ENCODE peak calls at places on chromosomes 16 and 17, in six cellular contexts. C is lower lobe of right lung, G is aorta, Y is upper lobe of right lung, U is neural progenitor cell, D is Karpas-422. X is an unnamed sample.

GRCh38 chr17:69728816-69729215 is 314.3 kb downstream of the MAP2K6 start:
- DNase-seq in Y (no peak), U (no peak), G (no peak), D (no peak), C (no peak), X (peak; percentile 46)

GRCh38 chr16:26665166-26665939 is 401.4 kb upstream of the C16orf82 start:
- DNase-seq in G (no peak), U (no peak), Y (no peak), D (peak; percentile 63), C (no peak), X (no peak)

GRCh38 chr17:50807014-50807413 is 28.4 kb upstream of the WFIKKN2 start:
- DNase-seq in Y (no peak), C (no peak), D (no peak), G (no peak), U (no peak), X (no peak)

GRCh38 chr16:84284168-84284722 is 10.4 kb upstream of the WFDC1 start:
- DNase-seq in D (no peak), U (peak; percentile 61), G (no peak), C (peak; percentile 59), Y (peak; percentile 73), X (no peak)

GRCh38 chr17:60845012-60845411 is 167.4 kb downstream of the BCAS3 start:
- DNase-seq in U (no peak), C (no peak), G (no peak), Y (no peak), D (no peak), X (no peak)

GRCh38 chr17:78294776-78295175 is 63.3 kb downstream of the TMEM235 start:
- DNase-seq in G (no peak), D (no peak), Y (no peak), U (no peak), C (no peak), X (peak; percentile 40)

GRCh38 chr16:16038950-16039349 is 89.5 kb downstream of the ABCC1 start:
- DNase-seq in G (no peak), C (no peak), U (no peak), Y (no peak), D (no peak), X (no peak)

GRCh38 chr16:50789757-50790156 is 47.9 kb downstream of the CYLD start:
- DNase-seq in Y (no peak), D (no peak), C (no peak), U (no peak), G (no peak), X (no peak)

GRCh38 chr17:60395508-60396065 is 3.7 kb upstream of the USP32 start:
- DNase-seq in G (no peak), Y (no peak), D (no peak), C (no peak), U (no peak), X (no peak)

GRCh38 chr17:55601874-55602364 is 90.7 kb upstream of the SMIM36 start:
- DNase-seq in Y (no peak), U (peak; percentile 81), C (no peak), G (no peak), D (peak; percentile 83), X (no peak)

GRCh38 chr16:66588981-66589713 is 9.9 kb downstream of the CMTM2 start:
- DNase-seq in G (no peak), U (peak; percentile 50), D (peak; percentile 89), C (peak; percentile 77), Y (peak; percentile 82), X (no peak)

GRCh38 chr16:27237229-27238015 is 31.1 kb downstream of the NSMCE1 start:
- DNase-seq in Y (peak; percentile 68), D (no peak), U (peak; percentile 18), G (no peak), C (peak; percentile 50), X (no peak)

GRCh38 chr17:2749784-2750181 is 331 bp upstream of the CCDC92B start:
- DNase-seq in U (peak; percentile 95), Y (peak; percentile 87), G (peak; percentile 90), D (peak; percentile 87), C (peak; percentile 80), X (no peak)

GRCh38 chr16:166375-167116 is 768 bp downstream of the HBM start:
- DNase-seq in G (no peak), Y (no peak), D (no peak), C (no peak), U (peak; percentile 43), X (no peak)
- H3K27me3 ChIP-seq in G (no peaks in the 10 kb centered on the region), Y (peaks cover 61% of the 10 kb centered on the region), D (no peaks in the 10 kb centered on the region), C (peaks cover 77% of the 10 kb centered on the region), U (peaks cover 84% of the 10 kb centered on the region), X (peaks cover 37% of the 10 kb centered on the region)

GRCh38 chr17:47694818-47695663 is 1.1 kb downstream of the TBKBP1 start:
- DNase-seq in Y (peak; percentile 86), G (no peak), U (peak; percentile 45), C (peak; percentile 84), D (no peak), X (no peak)
- H3K4me3 ChIP-seq in Y (peak overlapping the region; percentile 70), G (peak overlapping the region; percentile 94), U (peak overlapping the region; percentile 95), C (peak overlapping the region; percentile 94), D (no peak overlapping the region), X (peak overlapping the region; percentile 77)

DNA sequence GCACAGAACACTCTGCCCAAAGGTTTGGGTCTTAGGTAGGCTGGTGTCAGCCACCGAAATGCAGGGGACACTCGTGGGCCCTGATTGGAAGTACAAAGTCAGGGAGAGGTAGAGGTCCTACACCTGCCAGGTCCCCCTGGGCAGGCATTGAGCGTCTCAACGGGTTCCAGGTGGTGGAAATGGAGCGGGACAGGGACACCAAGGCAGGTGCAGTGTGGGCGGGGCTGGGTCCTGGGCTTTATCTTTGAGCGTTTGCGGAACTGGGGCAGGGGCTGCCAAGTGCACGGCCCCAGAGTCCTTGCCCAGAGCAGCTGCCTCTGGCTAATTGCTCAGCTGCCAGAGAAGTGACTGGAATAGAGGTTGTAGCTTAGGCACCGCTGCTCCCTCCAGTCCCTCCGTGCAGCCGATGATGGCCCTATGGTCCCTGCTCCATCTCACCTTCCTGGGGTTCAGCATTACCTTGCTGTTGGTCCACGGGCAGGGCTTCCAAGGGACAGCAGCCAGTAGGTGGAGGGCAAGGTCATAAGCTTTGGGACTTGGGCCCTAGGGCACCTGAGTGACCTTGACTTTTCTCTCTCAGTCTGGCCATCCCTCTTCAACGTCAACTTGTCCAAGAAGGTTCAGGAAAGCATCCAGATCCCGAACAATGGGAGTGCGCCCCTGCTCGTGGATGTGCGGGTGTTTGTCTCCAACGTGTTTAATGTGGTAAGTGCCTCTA is at the start of gene ZACN:
- DNase-seq in U (no peak), G (no peak), Y (peak; percentile 53), C (no peak), D (no peak), X (no peak)
- H3K27me3 ChIP-seq in U (peaks cover 67% of the 10 kb centered on the region), G (no peaks in the 10 kb centered on the region), Y (peaks cover 51% of the 10 kb centered on the region), C (peaks cover 60% of the 10 kb centered on the region), D (no peaks in the 10 kb centered on the region), X (peaks cover 58% of the 10 kb centered on the region)

GRCh38 chr17:14299261-14300093 is 1.4 kb upstream of the HS3ST3B1 start:
- DNase-seq in D (no peak), Y (peak; percentile 68), C (peak; percentile 65), G (peak; percentile 81), U (peak; percentile 78), X (no peak)

GRCh38 chr17:14300628-14301278 is at the start of gene HS3ST3B1:
- DNase-seq in C (peak; percentile 98), G (peak; percentile 97), U (peak; percentile 99), D (peak; percentile 43), Y (peak; percentile 99), X (peak; percentile 98)

GRCh38 chr17:14302421-14303099 is 1.7 kb downstream of the HS3ST3B1 start:
- DNase-seq in D (peak; percentile 92), U (peak; percentile 95), Y (peak; percentile 94), G (peak; percentile 94), C (peak; percentile 92), X (no peak)

GRCh38 chr17:14301761-14302401 is 1.0 kb downstream of the HS3ST3B1 start:
- DNase-seq in D (no peak), Y (peak; percentile 75), G (peak; percentile 77), C (peak; percentile 65), U (peak; percentile 48), X (no peak)

DNA sequence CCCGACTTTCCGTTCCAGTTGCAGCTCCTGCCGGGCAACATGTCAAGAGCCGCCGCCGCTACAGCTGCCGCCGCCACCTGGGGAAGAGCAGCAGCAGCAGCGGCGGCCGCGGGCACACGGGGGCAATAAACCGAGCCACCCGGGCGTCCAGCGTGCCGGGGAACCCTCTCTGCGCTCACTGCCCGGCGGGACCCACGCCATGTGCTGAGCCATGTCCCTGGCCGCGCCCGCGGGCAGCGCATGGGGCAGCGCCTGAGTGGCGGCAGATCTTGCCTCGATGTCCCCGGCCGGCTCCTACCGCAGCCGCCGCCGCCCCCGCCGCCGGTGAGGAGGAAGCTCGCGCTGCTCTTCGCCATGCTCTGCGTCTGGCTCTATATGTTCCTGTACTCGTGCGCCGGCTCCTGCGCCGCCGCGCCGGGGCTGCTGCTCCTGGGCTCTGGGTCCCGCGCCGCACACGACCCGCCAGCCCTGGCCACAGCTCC is 439 bp downstream of the HS3ST3B1 start:
- DNase-seq in G (no peak), U (peak; percentile 66), C (no peak), D (no peak), Y (no peak), X (no peak)
- H3K4me3 ChIP-seq in G (peak overlapping the region; percentile 1), U (peak overlapping the region; percentile 75), C (peak overlapping the region; percentile 66), D (no peak overlapping the region), Y (peak overlapping the region; percentile 61), X (peak overlapping the region; percentile 64)

DNA sequence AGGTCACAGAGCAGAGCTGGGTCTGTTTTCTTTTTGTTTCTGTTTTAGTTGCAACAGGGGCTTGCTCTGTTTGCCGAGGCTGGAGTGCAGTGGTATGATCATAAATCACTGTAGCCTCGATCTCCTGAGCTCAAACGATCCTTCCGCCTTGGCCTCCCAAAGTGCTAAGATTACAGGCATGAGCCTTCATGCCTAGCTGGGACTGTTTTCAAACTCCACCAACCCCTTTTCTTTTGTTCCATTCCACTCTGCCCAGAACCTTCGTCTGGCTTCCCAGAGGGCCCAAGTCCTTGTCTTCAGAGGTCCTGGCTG is 22.3 kb downstream of the RAI1 start:
- DNase-seq in G (no peak), C (no peak), D (no peak), U (no peak), Y (no peak), X (no peak)
- H3K27me3 ChIP-seq in G (no peaks in the 10 kb centered on the region), C (no peaks in the 10 kb centered on the region), D (no peaks in the 10 kb centered on the region), U (peaks cover 68% of the 10 kb centered on the region), Y (no peaks in the 10 kb centered on the region), X (no peaks in the 10 kb centered on the region)

DNA sequence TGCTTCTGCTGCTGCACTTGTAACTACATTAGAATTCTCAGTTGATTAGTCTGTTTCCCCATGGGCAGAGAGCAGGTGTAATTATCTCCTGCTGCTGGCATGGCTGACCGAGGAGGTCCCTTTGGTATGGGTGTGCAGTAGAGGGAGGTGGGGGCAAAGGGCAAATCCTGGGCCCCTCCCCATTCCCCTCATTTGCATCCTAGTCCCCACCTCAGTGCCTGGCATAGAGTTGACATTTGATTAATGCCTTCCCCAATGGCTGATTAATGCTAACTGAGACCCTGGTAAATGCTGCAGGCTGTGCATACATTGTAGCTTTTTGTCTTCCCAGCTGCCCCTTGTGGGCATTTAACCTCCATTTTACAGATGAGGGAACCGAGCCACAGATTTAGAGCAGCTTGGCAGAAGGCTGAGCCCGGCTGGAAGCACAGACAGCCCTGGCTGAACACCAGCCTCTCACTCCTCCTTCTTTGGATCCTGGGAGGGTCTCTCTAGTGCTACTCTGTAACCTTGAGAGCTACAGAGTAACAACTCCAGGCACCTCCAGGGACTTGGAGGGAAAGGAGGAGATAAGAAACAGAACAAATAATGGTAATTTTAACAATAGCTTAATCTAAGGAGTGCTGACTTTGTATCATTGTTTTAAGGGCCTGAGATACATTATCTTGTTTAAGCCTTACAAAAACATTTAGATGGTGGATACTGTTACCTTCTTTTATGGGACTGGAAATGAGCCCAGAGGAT is 5.1 kb downstream of the PLCG2 start:
- DNase-seq in G (no peak), D (peak; percentile 95), U (no peak), Y (no peak), C (no peak), X (no peak)
- H3K4me3 ChIP-seq in G (no peak overlapping the region), D (peak overlapping the region; percentile 79), U (no peak overlapping the region), Y (no peak overlapping the region), C (no peak overlapping the region), X (no peak overlapping the region)

X was measured in BJ.